ENCODE peak calls at places on chromosomes 4 and X, in seven cellular contexts. Z is putamen; L is stimulated activated CD8-positive, alpha-beta memory T cell treated with anti-CD3 and anti-CD28 coated beads, Interleukin-7, amount 100 ng/mL, for 24 hours; K is KG1; Y is AG10803; V is AG08395; D is effector CD4-positive, alpha-beta T cell. M is an unnamed sample.

GRCh38 chr4:140776551-140776950 is 20.4 kb upstream of the TBC1D9 start:
- DNase-seq in V (no peak), Y (no peak), D (no peak), L (no peak), K (no peak), Z (no peak), M (no peak)

GRCh38 chr4:795726-796119 is 30.2 kb downstream of the CPLX1 start:
- DNase-seq in L (no peak), Z (no peak), Y (no peak), K (no peak), V (no peak), D (no peak), M (no peak)

GRCh38 chr4:123555500-123556273 is 159.1 kb downstream of the SPRY1 start:
- DNase-seq in Z (peak), V (peak), D (no peak), Y (peak), K (peak), L (no peak), M (no peak)

GRCh38 chrX:150899191-150899757 is 806 bp upstream of the CD99L2 start:
- DNase-seq in L (no peak), K (no peak), V (peak), Z (peak), Y (peak), D (peak), M (peak)

GRCh38 chr4:54014761-54015160 is 49.6 kb downstream of the CHIC2 start:
- DNase-seq in V (no peak), D (no peak), Y (no peak), L (no peak), K (no peak), Z (no peak), M (no peak)

GRCh38 chr4:182764137-182764536 is 153.0 kb downstream of the DCTD start:
- DNase-seq in K (no peak), Y (no peak), D (no peak), L (no peak), V (peak), Z (no peak), M (peak)

GRCh38 chrX:121238093-121238492 is 190.7 kb downstream of the GLUD2 start:
- DNase-seq in Y (no peak), V (no peak), K (no peak), Z (no peak), D (no peak), L (no peak), M (no peak)

GRCh38 chr4:152640058-152640921 is 39.5 kb downstream of the TMEM154 start:
- DNase-seq in Y (peak), Z (no peak), D (no peak), V (peak), K (no peak), L (no peak), M (peak)

GRCh38 chr4:2843909-2844584 is 403 bp downstream of the ADD1 start:
- DNase-seq in K (no peak), V (peak), L (no peak), Y (peak), D (no peak), Z (no peak), M (no peak)

GRCh38 chr4:85842540-85842939 is 367.6 kb downstream of the ARHGAP24 start:
- DNase-seq in Y (peak), Z (peak), D (no peak), V (peak), L (no peak), K (peak), M (no peak)

GRCh38 chrX:7941390-7942042 is 14.3 kb upstream of the PNPLA4 start:
- DNase-seq in Z (peak), L (no peak), K (no peak), D (no peak), Y (peak), V (peak), M (no peak)